ENCODE peak calls at places on chromosomes 6 and 20, in eight cellular contexts. M is foreskin keratinocyte, N is thoracic aorta, B is skeletal muscle cell, V is KG1, T is EH, Z is RCC 7860, I is iPS DF 6.9. U is an unnamed sample.

GRCh38 chr6:113433506-113433991 is 423.6 kb upstream of the MARCKS start:
- DNase-seq in M (peak; percentile 49), N (no peak), B (peak; percentile 76), V (peak; percentile 11), T (peak; percentile 96), Z (no peak), I (no peak), U (no peak)

GRCh38 chr6:147033267-147033666 is 170.9 kb upstream of the STXBP5 start:
- DNase-seq in M (no peak), N (no peak), B (no peak), V (no peak), T (peak; percentile 76), Z (no peak), I (peak; percentile 31), U (peak; percentile 47)

GRCh38 chr6:144408151-144408550 is 123.0 kb downstream of the UTRN start:
- DNase-seq in M (no peak), N (no peak), B (peak; percentile 71), V (no peak), T (no peak), Z (no peak), I (no peak), U (no peak)

GRCh38 chr6:90383212-90383611 is 86.6 kb upstream of the BACH2 start:
- DNase-seq in M (no peak), N (no peak), B (no peak), V (no peak), T (no peak), Z (no peak), I (no peak), U (no peak)

GRCh38 chr6:168605964-168606363 is 165.0 kb downstream of the SMOC2 start:
- DNase-seq in M (no peak), N (no peak), B (no peak), V (no peak), T (no peak), Z (no peak), I (no peak), U (no peak)

GRCh38 chr20:52481443-52481842 is 289.9 kb upstream of the ZFP64 start:
- DNase-seq in M (no peak), N (no peak), B (no peak), V (no peak), T (peak; percentile 38), Z (no peak), I (no peak), U (no peak)

GRCh38 chr6:139977887-139978332 is 603.5 kb upstream of the CITED2 start:
- DNase-seq in M (peak; percentile 77), N (no peak), B (peak; percentile 70), V (no peak), T (peak; percentile 80), Z (peak; percentile 38), I (no peak), U (no peak)

GRCh38 chr6:45569210-45569945 is 191.6 kb upstream of the SUPT3H start:
- DNase-seq in M (peak; percentile 55), N (no peak), B (no peak), V (no peak), T (peak; percentile 8), Z (no peak), I (no peak), U (no peak)